ENCODE peak calls at places on chromosomes 6 and 20, in six cellular contexts. One of them, this sample, is unnamed.

GRCh38 chr6:132673376-132674094 is 14.6 kb upstream of the TAAR1 start:
- DNase-seq in hippocampal formation: no peak
- DNase-seq in CD4-positive, alpha-beta T cell: no peak
- DNase-seq in GM12891: no peak
- DNase-seq in COR-L47: no peak
- DNase-seq in GM23248: no peak
- DNase-seq in this sample: no peak

GRCh38 chr20:38534756-38535155 is 46.2 kb upstream of the ADIG start:
- DNase-seq in hippocampal formation: no peak
- DNase-seq in CD4-positive, alpha-beta T cell: no peak
- DNase-seq in GM12891: no peak
- DNase-seq in COR-L47: no peak
- DNase-seq in GM23248: no peak
- DNase-seq in this sample: no peak

GRCh38 chr6:170037541-170038250 is 253.2 kb downstream of the DLL1 start:
- DNase-seq in hippocampal formation: no peak
- DNase-seq in CD4-positive, alpha-beta T cell: no peak
- DNase-seq in GM12891: no peak
- DNase-seq in COR-L47: no peak
- DNase-seq in GM23248: peak
- DNase-seq in this sample: no peak

GRCh38 chr6:38528196-38528965 is 111.3 kb downstream of the BTBD9 start:
- DNase-seq in hippocampal formation: no peak
- DNase-seq in CD4-positive, alpha-beta T cell: no peak
- DNase-seq in GM12891: no peak
- DNase-seq in COR-L47: no peak
- DNase-seq in GM23248: no peak
- DNase-seq in this sample: no peak

GRCh38 chr20:1721687-1722512 is 64.3 kb upstream of the SIRPG start:
- DNase-seq in hippocampal formation: no peak
- DNase-seq in CD4-positive, alpha-beta T cell: no peak
- DNase-seq in GM12891: no peak
- DNase-seq in COR-L47: no peak
- DNase-seq in GM23248: no peak
- DNase-seq in this sample: no peak

GRCh38 chr20:44083220-44083933 is 103.6 kb downstream of the JPH2 start:
- DNase-seq in hippocampal formation: no peak
- DNase-seq in CD4-positive, alpha-beta T cell: no peak
- DNase-seq in GM12891: no peak
- DNase-seq in COR-L47: no peak
- DNase-seq in GM23248: peak
- DNase-seq in this sample: no peak

GRCh38 chr20:1323830-1324597 is 4.9 kb downstream of the SDCBP2 start:
- DNase-seq in hippocampal formation: no peak
- DNase-seq in CD4-positive, alpha-beta T cell: peak
- DNase-seq in GM12891: no peak
- DNase-seq in COR-L47: no peak
- DNase-seq in GM23248: no peak
- DNase-seq in this sample: no peak

GRCh38 chr20:31568773-31569162 is 36.3 kb upstream of the ID1 start:
- DNase-seq in hippocampal formation: no peak
- DNase-seq in CD4-positive, alpha-beta T cell: no peak
- DNase-seq in GM12891: no peak
- DNase-seq in COR-L47: no peak
- DNase-seq in GM23248: no peak
- DNase-seq in this sample: no peak

GRCh38 chr6:113351183-113351834 is 505.8 kb upstream of the MARCKS start:
- DNase-seq in hippocampal formation: no peak
- DNase-seq in CD4-positive, alpha-beta T cell: no peak
- DNase-seq in GM12891: no peak
- DNase-seq in COR-L47: no peak
- DNase-seq in GM23248: peak
- DNase-seq in this sample: no peak

GRCh38 chr6:125707615-125708243 is 41.7 kb upstream of the HEY2 start:
- DNase-seq in hippocampal formation: no peak
- DNase-seq in CD4-positive, alpha-beta T cell: no peak
- DNase-seq in GM12891: no peak
- DNase-seq in COR-L47: no peak
- DNase-seq in GM23248: no peak
- DNase-seq in this sample: no peak

GRCh38 chr6:27297484-27297856 is 14.6 kb downstream of the POM121L2 start:
- DNase-seq in hippocampal formation: no peak
- DNase-seq in CD4-positive, alpha-beta T cell: no peak
- DNase-seq in GM12891: no peak
- DNase-seq in COR-L47: no peak
- DNase-seq in GM23248: no peak
- DNase-seq in this sample: no peak

GRCh38 chr20:7617797-7618196 is 322.5 kb downstream of the HAO1 start:
- DNase-seq in hippocampal formation: no peak
- DNase-seq in CD4-positive, alpha-beta T cell: no peak
- DNase-seq in GM12891: no peak
- DNase-seq in COR-L47: no peak
- DNase-seq in GM23248: no peak
- DNase-seq in this sample: no peak

GRCh38 chr6:6661684-6662083 is 73.2 kb downstream of the LY86 start:
- DNase-seq in hippocampal formation: peak
- DNase-seq in CD4-positive, alpha-beta T cell: no peak
- DNase-seq in GM12891: no peak
- DNase-seq in COR-L47: peak
- DNase-seq in GM23248: peak
- DNase-seq in this sample: no peak

GRCh38 chr6:132687306-132687705 is 26.5 kb downstream of the VNN1 start:
- DNase-seq in hippocampal formation: no peak
- DNase-seq in CD4-positive, alpha-beta T cell: no peak
- DNase-seq in GM12891: no peak
- DNase-seq in COR-L47: no peak
- DNase-seq in GM23248: peak
- DNase-seq in this sample: no peak

GRCh38 chr6:16320533-16321340 is 82.3 kb downstream of the GMPR start:
- DNase-seq in hippocampal formation: peak
- DNase-seq in CD4-positive, alpha-beta T cell: no peak
- DNase-seq in GM12891: no peak
- DNase-seq in COR-L47: no peak
- DNase-seq in GM23248: peak
- DNase-seq in this sample: no peak

GRCh38 chr20:3190681-3191111 is 13.8 kb downstream of the DDRGK1 start:
- DNase-seq in hippocampal formation: no peak
- DNase-seq in CD4-positive, alpha-beta T cell: no peak
- DNase-seq in GM12891: no peak
- DNase-seq in COR-L47: no peak
- DNase-seq in GM23248: no peak
- DNase-seq in this sample: no peak

GRCh38 chr20:44023515-44024371 is 109.1 kb downstream of the TOX2 start:
- DNase-seq in hippocampal formation: no peak
- DNase-seq in CD4-positive, alpha-beta T cell: no peak
- DNase-seq in GM12891: no peak
- DNase-seq in COR-L47: no peak
- DNase-seq in GM23248: no peak
- DNase-seq in this sample: no peak

GRCh38 chr6:52503344-52503747 is 73.5 kb downstream of the TRAM2 start:
- DNase-seq in hippocampal formation: no peak
- DNase-seq in CD4-positive, alpha-beta T cell: no peak
- DNase-seq in GM12891: no peak
- DNase-seq in COR-L47: peak
- DNase-seq in GM23248: peak
- DNase-seq in this sample: no peak

GRCh38 chr6:90369024-90369519 is 72.4 kb upstream of the BACH2 start:
- DNase-seq in hippocampal formation: no peak
- DNase-seq in CD4-positive, alpha-beta T cell: no peak
- DNase-seq in GM12891: peak
- DNase-seq in COR-L47: no peak
- DNase-seq in GM23248: peak
- DNase-seq in this sample: no peak

GRCh38 chr6:108563292-108563691 is 2.6 kb downstream of the FOXO3 start:
- DNase-seq in hippocampal formation: no peak
- DNase-seq in CD4-positive, alpha-beta T cell: no peak
- DNase-seq in GM12891: no peak
- DNase-seq in COR-L47: no peak
- DNase-seq in GM23248: peak
- DNase-seq in this sample: no peak

This sample was measured in NCI-H1417 treated with DMSO at 0.1 percent for 48 hours.